ENCODE peak calls at places on chromosomes 16 and 17, in five cellular contexts. B is SK-N-SH, H is HepG2, R is A549, Z is K562. X is an unnamed sample.

GRCh38 chr17:5373112-5373511 is 46.4 kb downstream of the NUP88 start:
- DNase-seq in B (no peak), H (no peak), R (no peak), Z (no peak), X (no peak)

GRCh38 chr16:85614338-85615013 is 1.4 kb downstream of the GSE1 start:
- DNase-seq in B (no peak), H (no peak), R (no peak), Z (no peak), X (no peak)

GRCh38 chr16:5078626-5079025 is 7.0 kb downstream of the ALG1 start:
- DNase-seq in B (no peak), H (no peak), R (no peak), Z (no peak), X (no peak)

GRCh38 chr17:7478276-7479138 is 924 bp downstream of the ZBTB4 start:
- DNase-seq in B (peak), H (no peak), R (peak), Z (peak), X (peak)

GRCh38 chr16:81585785-81586184 is 141.2 kb downstream of the CMIP start:
- DNase-seq in B (no peak), H (peak), R (peak), Z (peak), X (no peak)

GRCh38 chr16:11389083-11389482 is 43.8 kb downstream of the RMI2 start:
- DNase-seq in B (peak), H (no peak), R (no peak), Z (no peak), X (no peak)

GRCh38 chr16:55495616-55496289 is 13.1 kb upstream of the LPCAT2 start:
- DNase-seq in B (no peak), H (peak), R (no peak), Z (no peak), X (peak)

GRCh38 chr17:76086384-76086783 is 7.4 kb downstream of the ZACN start:
- DNase-seq in B (peak), H (no peak), R (no peak), Z (no peak), X (no peak)

GRCh38 chr16:85141491-85142128 is 29.3 kb upstream of the CIBAR2 start:
- DNase-seq in B (no peak), H (peak), R (no peak), Z (peak), X (no peak)

GRCh38 chr17:12680993-12681392 is 15.3 kb downstream of the MYOCD start:
- DNase-seq in B (no peak), H (no peak), R (no peak), Z (no peak), X (no peak)

GRCh38 chr16:67432491-67432890 is 1.6 kb downstream of the HSD11B2 start:
- DNase-seq in B (no peak), H (no peak), R (no peak), Z (no peak), X (no peak)

GRCh38 chr17:82309656-82310570 is 7.5 kb downstream of the CD7 start:
- DNase-seq in B (no peak), H (peak), R (no peak), Z (no peak), X (no peak)

GRCh38 chr17:81165246-81166032 is at the start of gene PVALEF:
- DNase-seq in B (no peak), H (peak), R (peak), Z (no peak), X (no peak)

GRCh38 chr17:41521574-41522261 is 3.0 kb upstream of the KRT15 start:
- DNase-seq in B (no peak), H (peak), R (peak), Z (peak), X (peak)

GRCh38 chr17:79435296-79435695 is 175.6 kb downstream of the RBFOX3 start:
- DNase-seq in B (no peak), H (no peak), R (no peak), Z (no peak), X (no peak)

GRCh38 chr17:40314557-40314953 is 5.6 kb downstream of the RARA start:
- DNase-seq in B (peak), H (peak), R (peak), Z (no peak), X (peak)

GRCh38 chr16:48059936-48060335 is 95.9 kb downstream of the ABCC12 start:
- DNase-seq in B (no peak), H (no peak), R (no peak), Z (no peak), X (no peak)

GRCh38 chr17:238071-238963 is 56.9 kb upstream of the DOC2B start:
- DNase-seq in B (no peak), H (no peak), R (no peak), Z (no peak), X (no peak)

GRCh38 chr16:27982184-27982583 is 81.3 kb downstream of the GSG1L start:
- DNase-seq in B (no peak), H (no peak), R (peak), Z (no peak), X (no peak)

GRCh38 chr16:87661561-87661960 is 59.3 kb downstream of the JPH3 start:
- DNase-seq in B (no peak), H (peak), R (peak), Z (peak), X (peak)

GRCh38 chr17:74199306-74200092 is 4.0 kb upstream of the RPL38 start:
- DNase-seq in B (peak), H (peak), R (peak), Z (peak), X (no peak)

GRCh38 chr17:47615766-47616424 is 33.8 kb upstream of the KPNB1 start:
- DNase-seq in B (peak), H (peak), R (peak), Z (peak), X (peak)

GRCh38 chr17:20771104-20771503 is 191.6 kb downstream of the CDRT15L2 start:
- DNase-seq in B (no peak), H (no peak), R (no peak), Z (no peak), X (no peak)

GRCh38 chr16:4172070-4172469 is 55.8 kb upstream of the ADCY9 start:
- DNase-seq in B (no peak), H (no peak), R (no peak), Z (no peak), X (peak)

GRCh38 chr17:19317359-19318095 is 45.0 kb downstream of the B9D1 start:
- DNase-seq in B (no peak), H (peak), R (peak), Z (peak), X (peak)

GRCh38 chr16:67663151-67663876 is 2.6 kb downstream of the PARD6A start:
- DNase-seq in B (peak), H (no peak), R (peak), Z (no peak), X (no peak)

GRCh38 chr16:89507219-89507833 is 877 bp upstream of the SPG7 start:
- DNase-seq in B (no peak), H (no peak), R (no peak), Z (no peak), X (no peak)

GRCh38 chr16:80627108-80627507 is 86.3 kb downstream of the DYNLRB2 start:
- DNase-seq in B (no peak), H (no peak), R (no peak), Z (no peak), X (no peak)

GRCh38 chr17:77803726-77804125 is 154.8 kb upstream of the TNRC6C start:
- DNase-seq in B (no peak), H (no peak), R (no peak), Z (no peak), X (no peak)

GRCh38 chr17:77800832-77801231 is 157.7 kb upstream of the TNRC6C start:
- DNase-seq in B (no peak), H (no peak), R (no peak), Z (no peak), X (no peak)

GRCh38 chr17:77802333-77802615 is 156.2 kb upstream of the TNRC6C start:
- DNase-seq in B (peak), H (no peak), R (no peak), Z (no peak), X (no peak)

GRCh38 chr17:77801545-77802332 is 156.8 kb upstream of the TNRC6C start:
- DNase-seq in B (peak), H (no peak), R (no peak), Z (no peak), X (no peak)

GRCh38 chr17:77802811-77803220 is 155.7 kb upstream of the TNRC6C start:
- DNase-seq in B (peak), H (no peak), R (no peak), Z (no peak), X (peak)
- TF ChIP-seq RFX5 in B (peak), H (no peak), R (no peak), Z (no peak), X (no peak)

GRCh38 chr16:66355526-66355925 is 11.0 kb upstream of the CDH5 start:
- DNase-seq in B (no peak), H (no peak), R (no peak), Z (no peak), X (no peak)

GRCh38 chr16:66359811-66360608 is 6.5 kb upstream of the CDH5 start:
- DNase-seq in B (no peak), H (no peak), R (no peak), Z (no peak), X (no peak)

GRCh38 chr16:66358231-66358630 is 8.3 kb upstream of the CDH5 start:
- DNase-seq in B (no peak), H (no peak), R (no peak), Z (no peak), X (no peak)

GRCh38 chr16:66359012-66359411 is 7.5 kb upstream of the CDH5 start:
- DNase-seq in B (no peak), H (no peak), R (peak), Z (no peak), X (peak)

DNA sequence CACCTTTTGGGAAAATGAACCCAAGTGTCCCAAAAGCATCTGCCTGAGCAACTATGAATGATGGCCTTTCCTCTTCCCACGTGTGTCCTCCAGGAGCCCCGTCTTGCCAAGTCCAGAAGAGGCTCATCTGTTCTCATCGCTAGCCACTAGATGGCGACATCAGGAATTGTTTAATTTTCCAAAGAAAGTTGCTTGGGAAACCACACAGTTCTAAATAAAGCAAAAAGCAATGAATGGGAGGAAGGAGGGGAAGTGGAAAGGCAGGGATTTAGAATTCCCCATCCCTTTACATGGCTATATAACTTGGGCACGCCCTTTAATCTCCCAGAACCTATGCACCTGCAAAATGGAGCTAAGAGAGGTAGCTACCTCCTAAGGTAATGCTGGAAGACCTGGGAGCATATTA is 9.0 kb upstream of the CDH5 start:
- DNase-seq in B (peak), H (peak), R (peak), Z (peak), X (peak)
- TF ChIP-seq SMC3 in B (peak), H (peak), R (peak), Z (peak), X (peak)

GRCh38 chr16:71504901-71505300 is 15.8 kb upstream of the ZNF19 start:
- DNase-seq in B (no peak), H (no peak), R (no peak), Z (no peak), X (no peak)
- TF ChIP-seq RFX5 in B (no peak), H (no peak), R (no peak), Z (no peak), X (no peak)

DNA sequence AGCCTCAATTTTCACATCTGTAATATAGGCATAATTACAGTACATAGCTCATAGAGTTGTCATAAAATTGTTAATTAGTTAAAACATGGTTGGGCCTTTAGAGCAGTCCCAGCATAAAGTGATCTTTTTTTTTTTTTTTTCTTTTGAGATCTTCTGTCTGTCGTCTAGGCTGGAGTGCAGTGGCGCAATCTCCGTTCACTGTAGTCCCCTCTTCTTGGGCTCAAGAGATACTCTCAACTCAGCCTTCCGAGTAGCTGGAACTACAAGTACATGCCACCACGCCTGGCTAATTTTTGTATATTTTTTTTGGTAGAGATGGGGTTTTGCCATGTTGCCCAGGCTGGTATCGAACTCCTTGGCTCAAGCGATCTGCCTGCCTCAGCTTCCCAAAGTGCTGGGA is 31.0 kb downstream of the RND2 start:
- DNase-seq in B (no peak), H (no peak), R (no peak), Z (no peak), X (no peak)
- TF ChIP-seq SMC3 in B (no peak), H (no peak), R (no peak), Z (no peak), X (no peak)

DNA sequence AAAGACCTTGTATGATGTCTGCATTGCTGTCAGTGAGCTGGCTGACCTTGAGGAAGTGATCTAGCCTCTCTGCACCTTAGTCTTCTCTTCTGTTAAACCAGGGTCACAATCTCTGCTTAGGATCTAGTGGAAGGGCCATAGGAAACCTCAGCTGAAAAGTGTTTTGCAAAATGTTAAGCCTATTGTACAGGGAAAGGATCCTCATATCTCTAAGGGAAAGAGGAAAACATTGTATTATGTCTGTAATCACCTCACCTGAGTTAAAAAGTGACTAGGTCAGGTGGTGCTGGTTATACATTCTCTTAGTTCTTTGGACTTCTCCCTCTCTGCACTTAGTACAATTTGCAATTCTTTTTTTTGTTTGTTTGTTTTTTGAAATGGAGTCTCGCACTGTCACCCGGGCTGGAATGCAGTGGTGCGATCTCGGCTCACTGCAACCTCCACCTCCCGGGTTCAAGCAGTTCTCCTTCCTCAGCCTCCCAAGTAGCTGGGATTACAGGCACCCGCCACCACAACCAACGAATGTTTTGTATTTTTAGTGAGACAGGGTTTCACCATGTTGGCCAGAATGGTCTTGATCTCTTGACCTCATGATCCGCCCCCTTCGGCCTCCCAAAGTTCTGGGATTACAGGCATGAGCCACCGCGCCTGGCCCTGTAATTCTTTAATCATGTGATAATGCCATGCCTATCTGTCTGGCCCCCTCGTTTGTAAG is 2.0 kb upstream of the SEPHS2 start:
- DNase-seq in B (no peak), H (peak), R (no peak), Z (no peak), X (no peak)
- TF ChIP-seq RFX5 in B (no peak), H (no peak), R (no peak), Z (no peak), X (no peak)

GRCh38 chr16:49491736-49492089 is 118.1 kb downstream of the C16orf78 start:
- DNase-seq in B (no peak), H (no peak), R (peak), Z (no peak), X (no peak)
- TF ChIP-seq SMC3 in B (no peak), H (no peak), R (no peak), Z (no peak), X (no peak)